ENCODE peak calls at places on chromosomes 7 and 10, in eight cellular contexts. R is ovary, O is SK-N-SH, J is sigmoid colon, H is transverse colon, N is esophagus muscularis mucosa, V is tibial nerve, K is H1. L is an unnamed sample.
A peak's percentile ranks its signal among the peaks of the same experiment; 100 is the strongest.

GRCh38 chr7:142025896-142026295 is 30.2 kb downstream of the MGAM start:
- DNase-seq in O (no peak), K (no peak), V (no peak), N (no peak), R (no peak), H (no peak), J (no peak), L (no peak)

GRCh38 chr10:49441488-49442476 is 45.9 kb upstream of the DRGX start:
- DNase-seq in O (no peak), H (no peak), R (no peak), N (no peak), K (no peak), J (no peak), V (no peak), L (no peak)

GRCh38 chr7:2956526-2957368 is 86.9 kb downstream of the CARD11 start:
- DNase-seq in N (no peak), O (peak; percentile 65), R (no peak), V (no peak), K (no peak), J (peak; percentile 34), H (no peak), L (peak; percentile 44)

GRCh38 chr7:20340839-20341238 is 10.1 kb downstream of the ITGB8 start:
- DNase-seq in R (no peak), O (no peak), N (no peak), J (no peak), K (no peak), V (no peak), H (peak; percentile 28), L (no peak)

GRCh38 chr10:13512564-13512963 is 16.2 kb downstream of the BEND7 start:
- DNase-seq in K (no peak), H (no peak), R (no peak), J (no peak), V (no peak), N (no peak), O (no peak), L (no peak)

GRCh38 chr10:733086-733485 is 43.6 kb upstream of the DIP2C start:
- DNase-seq in N (no peak), O (no peak), H (no peak), J (no peak), V (no peak), R (no peak), K (no peak), L (no peak)

GRCh38 chr10:87658858-87659555 is 671 bp upstream of the PAPSS2 start:
- DNase-seq in O (no peak), J (no peak), N (no peak), R (no peak), K (peak; percentile 59), V (no peak), H (no peak), L (no peak)

GRCh38 chr10:44323838-44324237 is 61.1 kb downstream of the CXCL12 start:
- DNase-seq in H (no peak), R (no peak), K (peak; percentile 7), V (no peak), N (peak; percentile 50), O (no peak), J (no peak), L (no peak)

GRCh38 chr10:119748871-119749270 is 23.0 kb downstream of the INPP5F start:
- DNase-seq in K (no peak), V (no peak), N (no peak), J (no peak), O (no peak), H (no peak), R (no peak), L (no peak)

GRCh38 chr10:19493917-19494316 is 322.3 kb upstream of the PLXDC2 start:
- DNase-seq in V (no peak), H (no peak), J (no peak), R (no peak), O (no peak), N (no peak), K (no peak), L (no peak)

GRCh38 chr7:44145969-44146897 is 5.1 kb upstream of the MYL7 start:
- DNase-seq in R (peak; percentile 89), J (peak; percentile 92), V (peak; percentile 63), N (no peak), O (peak; percentile 99), K (peak; percentile 92), H (peak; percentile 90), L (peak; percentile 85)

GRCh38 chr10:128062331-128062730 is 63.9 kb downstream of the MKI67 start:
- DNase-seq in N (no peak), H (no peak), O (peak; percentile 55), J (no peak), R (no peak), V (no peak), K (no peak), L (peak; percentile 52)

GRCh38 chr7:76315372-76315771 is 12.9 kb downstream of the HSPB1 start:
- DNase-seq in K (no peak), J (no peak), O (no peak), H (peak; percentile 20), R (no peak), V (no peak), N (no peak), L (no peak)

GRCh38 chr10:87603769-87604168 is 55.9 kb upstream of the PAPSS2 start:
- DNase-seq in R (no peak), H (no peak), V (no peak), O (no peak), N (no peak), J (no peak), K (no peak), L (no peak)

GRCh38 chr7:128366986-128367385 is 5.5 kb upstream of the PRRT4 start:
- DNase-seq in K (no peak), O (no peak), H (no peak), J (no peak), N (no peak), V (no peak), R (no peak), L (no peak)

GRCh38 chr7:112791465-112792168 is 1.4 kb upstream of the TMEM168 start:
- DNase-seq in J (no peak), H (no peak), K (no peak), V (no peak), R (no peak), O (no peak), N (no peak), L (no peak)

GRCh38 chr10:68900427-68901105 is 549 bp upstream of the DDX50 start:
- DNase-seq in N (no peak), K (peak; percentile 85), O (no peak), V (no peak), J (no peak), R (no peak), H (no peak), L (no peak)

GRCh38 chr10:92184977-92185376 is 105.9 kb downstream of the CPEB3 start:
- DNase-seq in R (no peak), K (no peak), J (no peak), O (no peak), V (no peak), H (no peak), N (no peak), L (no peak)

GRCh38 chr10:43962346-43963191 is 313.9 kb upstream of the ZNF32 start:
- DNase-seq in K (peak; percentile 22), H (no peak), J (no peak), V (no peak), N (peak; percentile 57), O (no peak), R (peak; percentile 73), L (no peak)

GRCh38 chr7:47361746-47362215 is 220.1 kb downstream of the TNS3 start:
- DNase-seq in V (no peak), N (no peak), O (no peak), R (no peak), H (peak; percentile 5), K (no peak), J (no peak), L (no peak)

GRCh38 chr10:99872367-99873162 is 90.1 kb downstream of the ABCC2 start:
- DNase-seq in K (no peak), V (no peak), R (no peak), N (no peak), O (no peak), J (no peak), H (no peak), L (no peak)

GRCh38 chr10:17910144-17910789 is 41.5 kb upstream of the SLC39A12 start:
- DNase-seq in J (peak; percentile 76), R (peak; percentile 39), V (peak; percentile 37), K (peak; percentile 49), O (peak; percentile 38), H (peak; percentile 44), N (no peak), L (no peak)
- TF ChIP-seq EP300 in J (no peak), R (no peak), V (no peak), K (no peak), O (no peak), H (no peak), N (no peak), L (no peak)

DNA sequence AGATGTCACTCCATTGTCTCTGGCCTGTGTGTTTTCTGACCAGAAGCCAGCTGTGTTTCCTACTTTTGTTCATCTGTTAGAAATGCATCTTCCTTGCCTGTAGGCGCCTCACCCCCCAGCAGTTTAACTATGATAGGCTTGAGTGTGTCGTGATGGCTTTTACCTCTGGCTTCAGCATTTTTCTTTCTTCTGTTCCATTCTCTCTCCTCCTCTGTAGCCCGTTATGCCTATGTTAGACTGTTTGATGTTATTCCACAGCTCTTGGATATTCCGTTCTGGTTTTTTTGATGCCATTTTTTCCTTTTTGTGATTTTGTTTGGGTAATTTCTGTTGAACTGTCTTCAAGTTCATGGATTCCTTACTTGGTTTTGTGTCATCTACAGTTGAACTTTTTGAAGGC is 17.9 kb downstream of the MMP21 start:
- DNase-seq in R (no peak), K (no peak), O (no peak), N (peak; percentile 53), H (no peak), J (no peak), V (no peak), L (no peak)
- H3K36me3 ChIP-seq in R (no peaks in the 10 kb centered on the region), K (peaks cover 71% of the 10 kb centered on the region), O (peaks cover 89% of the 10 kb centered on the region), N (peaks cover 98% of the 10 kb centered on the region), H (no peaks in the 10 kb centered on the region), J (no peaks in the 10 kb centered on the region), V (peaks cover 99% of the 10 kb centered on the region), L (peaks cover 74% of the 10 kb centered on the region)

GRCh38 chr7:73426016-73426415 is 7.6 kb upstream of the FZD9 start:
- DNase-seq in J (no peak), V (no peak), N (no peak), H (no peak), O (no peak), R (no peak), K (no peak), L (no peak)

GRCh38 chr7:73425356-73425983 is 8.1 kb upstream of the FZD9 start:
- DNase-seq in N (no peak), K (no peak), O (no peak), J (no peak), V (no peak), H (no peak), R (no peak), L (no peak)

GRCh38 chr7:73424486-73424885 is 9.1 kb upstream of the FZD9 start:
- DNase-seq in J (no peak), R (no peak), V (no peak), H (no peak), N (no peak), O (no peak), K (no peak), L (no peak)

GRCh38 chr7:73427902-73428696 is 5.5 kb upstream of the FZD9 start:
- DNase-seq in R (no peak), H (no peak), V (no peak), O (peak; percentile 51), N (no peak), K (no peak), J (no peak), L (no peak)

GRCh38 chr7:73423519-73424485 is 9.8 kb upstream of the FZD9 start:
- DNase-seq in J (no peak), V (no peak), O (no peak), N (no peak), H (no peak), R (no peak), K (peak; percentile 82), L (no peak)
- TF ChIP-seq EP300 in J (no peak), V (no peak), O (no peak), N (no peak), H (no peak), R (no peak), K (no peak), L (no peak)

GRCh38 chr7:100683659-100684533 is 10.2 kb downstream of the GIGYF1 start:
- DNase-seq in O (peak; percentile 44), K (no peak), V (no peak), N (no peak), H (no peak), J (no peak), R (no peak), L (no peak)
- H3K36me3 ChIP-seq in O (peaks cover 99% of the 10 kb centered on the region), K (peaks cover 97% of the 10 kb centered on the region), V (peaks cover 83% of the 10 kb centered on the region), N (peaks cover 97% of the 10 kb centered on the region), H (no peaks in the 10 kb centered on the region), J (peaks cover 71% of the 10 kb centered on the region), R (no peaks in the 10 kb centered on the region), L (peaks cover 85% of the 10 kb centered on the region)